ENCODE peak calls at places on chromosome 17, in nine cellular contexts. I, F, A, L, J, D, G, X and Z are unnamed samples.

GRCh38 chr17:27959382-27959709 is 66.2 kb upstream of the LYRM9 start:
- DNase-seq in G (no peak), I (no peak), L (no peak), A (no peak), J (no peak), F (no peak), D (no peak), X (no peak), Z (no peak)

GRCh38 chr17:48213797-48214196 is 106.2 kb downstream of the SNX11 start:
- DNase-seq in D (no peak), L (no peak), A (no peak), X (no peak), J (no peak), F (no peak), G (no peak), I (no peak), Z (no peak)

GRCh38 chr17:55423535-55423934 is 1.9 kb upstream of the MMD start:
- DNase-seq in J (no peak), F (no peak), D (no peak), X (no peak), A (no peak), G (no peak), L (no peak), I (no peak), Z (no peak)

GRCh38 chr17:65730711-65731169 is 169.3 kb upstream of the AXIN2 start:
- DNase-seq in G (no peak), I (no peak), F (no peak), D (peak; percentile 20), A (peak; percentile 64), J (no peak), X (no peak), L (peak; percentile 93), Z (peak; percentile 17)

GRCh38 chr17:8859029-8859803 is 8.3 kb downstream of the PIK3R6 start:
- DNase-seq in F (no peak), I (no peak), L (peak; percentile 74), X (no peak), J (no peak), A (no peak), G (no peak), D (no peak), Z (no peak)

GRCh38 chr17:17156511-17156910 is 49.6 kb downstream of the PLD6 start:
- DNase-seq in J (no peak), I (no peak), X (no peak), L (peak; percentile 23), D (no peak), F (peak; percentile 24), A (no peak), G (no peak), Z (no peak)

GRCh38 chr17:5759501-5759925 is 175.2 kb upstream of the NLRP1 start:
- DNase-seq in I (no peak), D (no peak), X (no peak), G (no peak), L (no peak), F (no peak), J (no peak), A (no peak), Z (peak; percentile 52)

GRCh38 chr17:17304521-17304985 is 1.4 kb downstream of the NT5M start:
- DNase-seq in A (no peak), F (no peak), J (peak; percentile 26), L (no peak), D (no peak), X (no peak), I (no peak), G (no peak), Z (no peak)

GRCh38 chr17:2262146-2262587 is 41.4 kb downstream of the SMG6 start:
- DNase-seq in J (no peak), F (peak; percentile 71), L (peak; percentile 90), I (no peak), D (no peak), A (no peak), G (no peak), X (no peak), Z (no peak)

GRCh38 chr17:2995362-2995761 is 68.0 kb downstream of the OR1D5 start:
- DNase-seq in A (peak; percentile 46), L (no peak), I (no peak), J (no peak), F (no peak), G (no peak), X (no peak), D (no peak), Z (no peak)

GRCh38 chr17:27572665-27573064 is 58.3 kb upstream of the LGALS9 start:
- DNase-seq in D (no peak), X (no peak), I (no peak), J (no peak), F (peak; percentile 32), L (peak; percentile 29), A (no peak), G (no peak), Z (no peak)

GRCh38 chr17:18043491-18043890 is 4.3 kb downstream of the GID4 start:
- DNase-seq in A (no peak), L (no peak), I (no peak), G (no peak), D (no peak), X (no peak), F (peak; percentile 36), J (no peak), Z (no peak)

GRCh38 chr17:49901460-49902331 is 53.8 kb upstream of the TAC4 start:
- DNase-seq in X (no peak), J (no peak), F (no peak), I (no peak), A (no peak), D (no peak), L (no peak), G (no peak), Z (no peak)

GRCh38 chr17:81019563-81020442 is 15.1 kb upstream of the BAIAP2 start:
- DNase-seq in X (no peak), I (no peak), G (no peak), L (no peak), F (no peak), A (peak; percentile 63), J (no peak), D (no peak), Z (no peak)

GRCh38 chr17:4165301-4166010 is 22.5 kb downstream of the CYB5D2 start:
- DNase-seq in A (no peak), J (no peak), X (no peak), I (peak; percentile 66), G (no peak), F (no peak), L (no peak), D (no peak), Z (no peak)

GRCh38 chr17:28807925-28808641 is 34.5 kb downstream of the FAM222B start:
- DNase-seq in L (peak; percentile 91), A (no peak), I (no peak), F (peak; percentile 86), D (peak; percentile 46), G (no peak), X (no peak), J (no peak), Z (no peak)

GRCh38 chr17:19719365-19720209 is 3.2 kb upstream of the SLC47A2 start:
- DNase-seq in I (no peak), X (no peak), D (no peak), L (no peak), J (no peak), G (no peak), F (no peak), A (no peak), Z (no peak)

GRCh38 chr17:30477758-30478115 is 529 bp downstream of the GOSR1 start:
- DNase-seq in I (no peak), A (no peak), X (no peak), G (no peak), D (no peak), J (no peak), L (peak; percentile 20), F (peak; percentile 3), Z (no peak)

GRCh38 chr17:29483503-29483902 is 83.3 kb downstream of the ABHD15 start:
- DNase-seq in I (no peak), X (no peak), L (no peak), A (no peak), G (no peak), F (no peak), D (no peak), J (no peak), Z (no peak)

GRCh38 chr17:40419559-40420331 is 2.0 kb upstream of the TOP2A start:
- DNase-seq in D (no peak), A (no peak), G (no peak), J (no peak), X (peak; percentile 62), L (no peak), I (no peak), F (no peak), Z (no peak)
- TF ChIP-seq CTCF in D (no peak), A (no peak), G (no peak), J (no peak), X (peak; percentile 37), L (no peak), I (no peak), F (no peak), Z (no peak)

GRCh38 chr17:63621684-63622570 is at the start of gene MAP3K3:
- DNase-seq in L (peak; percentile 100), A (peak; percentile 100), F (peak; percentile 100), G (peak; percentile 98), D (peak; percentile 99), X (peak; percentile 98), I (peak; percentile 99), J (peak; percentile 96), Z (peak; percentile 100)
- TF ChIP-seq CTCF in L (peak; percentile 37), A (no peak), F (peak; percentile 49), G (peak; percentile 14), D (peak; percentile 11), X (no peak), I (peak; percentile 31), J (no peak), Z (no peak)

GRCh38 chr17:46770818-46771600 is 47.5 kb downstream of the WNT3 start:
- DNase-seq in A (no peak), I (peak; percentile 29), X (no peak), F (peak; percentile 45), D (no peak), J (no peak), G (peak; percentile 42), L (peak; percentile 37), Z (no peak)
- TF ChIP-seq CTCF in A (no peak), I (peak; percentile 8), X (peak; percentile 21), F (peak; percentile 44), D (no peak), J (no peak), G (peak; percentile 7), L (no peak), Z (no peak)

GRCh38 chr17:35978346-35978745 is 3.0 kb downstream of the CCL16 start:
- DNase-seq in X (no peak), I (no peak), G (no peak), D (no peak), J (no peak), F (no peak), L (no peak), A (no peak), Z (no peak)

GRCh38 chr17:35984140-35984539 is 2.4 kb downstream of the CCL14 start:
- DNase-seq in F (no peak), D (no peak), I (no peak), A (no peak), X (peak; percentile 47), L (no peak), G (no peak), J (no peak), Z (no peak)

GRCh38 chr17:35982409-35983191 is 1.3 kb upstream of the CCL16 start:
- DNase-seq in F (no peak), L (no peak), X (peak; percentile 24), G (no peak), D (no peak), A (no peak), I (no peak), J (no peak), Z (no peak)

GRCh38 chr17:35981246-35981645 is at the start of gene CCL16:
- DNase-seq in L (no peak), X (peak; percentile 62), J (no peak), F (no peak), D (no peak), I (no peak), A (no peak), G (no peak), Z (no peak)

GRCh38 chr17:35981908-35982330 is 622 bp upstream of the CCL16 start:
- DNase-seq in J (no peak), F (no peak), G (no peak), L (no peak), X (peak; percentile 44), D (no peak), A (no peak), I (no peak), Z (no peak)
- TF ChIP-seq CTCF in J (no peak), F (no peak), G (no peak), L (no peak), X (peak; percentile 30), D (no peak), A (no peak), I (no peak), Z (no peak)